ENCODE peak calls at places on chromosomes 2 and 18, in five cellular contexts. V is SK-N-SH, J is HepG2, T is K562, I is HCT116. O is an unnamed sample.

GRCh38 chr2:86025229-86025820 is 80.4 kb downstream of the POLR1A start:
- DNase-seq in V (no peak), I (no peak), J (no peak), T (no peak), O (peak; percentile 17)

GRCh38 chr2:181306785-181307184 is 150.4 kb upstream of the ITGA4 start:
- DNase-seq in J (no peak), I (no peak), V (no peak), T (no peak), O (no peak)

GRCh38 chr18:29313312-29313711 is 1136.4 kb upstream of the CDH2 start:
- DNase-seq in T (no peak), I (no peak), V (no peak), J (no peak), O (no peak)

GRCh38 chr2:165648826-165649225 is 145.2 kb downstream of the GALNT3 start:
- DNase-seq in I (no peak), V (no peak), J (no peak), T (no peak), O (no peak)

GRCh38 chr2:85248741-85249524 is 78.9 kb downstream of the TGOLN2 start:
- DNase-seq in J (no peak), I (peak; percentile 29), V (no peak), T (no peak), O (no peak)

GRCh38 chr2:188426121-188426520 is 134.4 kb downstream of the GULP1 start:
- DNase-seq in T (no peak), J (no peak), I (no peak), V (no peak), O (no peak)

GRCh38 chr2:85490861-85491763 is 47.9 kb upstream of the MAT2A start:
- DNase-seq in T (no peak), J (no peak), V (no peak), I (no peak), O (no peak)

GRCh38 chr2:241811209-241811951 is 2.4 kb downstream of the NEU4 start:
- DNase-seq in V (no peak), T (no peak), I (no peak), J (no peak), O (no peak)

GRCh38 chr2:158781562-158781961 is 13.6 kb upstream of the DAPL1 start:
- DNase-seq in J (no peak), V (no peak), T (no peak), I (no peak), O (no peak)

GRCh38 chr2:99960724-99961566 is 181.4 kb downstream of the AFF3 start:
- DNase-seq in I (no peak), J (no peak), T (no peak), V (no peak), O (no peak)

GRCh38 chr2:27737676-27738348 is 33.7 kb upstream of the MRPL33 start:
- DNase-seq in J (peak; percentile 85), V (peak; percentile 94), I (no peak), T (no peak), O (no peak)

GRCh38 chr2:181685150-181685688 is 4.9 kb upstream of the NEUROD1 start:
- DNase-seq in I (no peak), T (no peak), V (no peak), J (no peak), O (peak; percentile 92)

GRCh38 chr2:127087780-127088495 is 19.0 kb downstream of the BIN1 start:
- DNase-seq in V (peak; percentile 64), T (no peak), J (no peak), I (no peak), O (no peak)

GRCh38 chr2:10273215-10274175 is 29.2 kb upstream of the HPCAL1 start:
- DNase-seq in T (peak; percentile 37), V (no peak), I (no peak), J (no peak), O (no peak)
- TF ChIP-seq JUND in T (no peak), V (no peak), I (no peak), J (no peak), O (no peak)

GRCh38 chr2:64831134-64831976 is 157.8 kb upstream of the SLC1A4 start:
- DNase-seq in V (peak; percentile 70), I (peak; percentile 98), T (peak; percentile 90), J (peak; percentile 88), O (peak; percentile 54)
- TF ChIP-seq JUND in V (peak; percentile 94), I (no peak), T (peak; percentile 99), J (peak; percentile 97), O (no peak)

GRCh38 chr2:226703501-226703900 is 96.1 kb downstream of the IRS1 start:
- DNase-seq in T (no peak), V (no peak), I (no peak), J (no peak), O (no peak)

GRCh38 chr2:226694910-226695309 is 104.7 kb downstream of the IRS1 start:
- DNase-seq in V (no peak), T (no peak), I (no peak), J (no peak), O (no peak)

GRCh38 chr2:226701052-226701451 is 98.6 kb downstream of the IRS1 start:
- DNase-seq in J (no peak), V (no peak), I (no peak), T (no peak), O (no peak)

GRCh38 chr2:226698671-226699070 is 100.9 kb downstream of the IRS1 start:
- DNase-seq in I (no peak), J (no peak), T (no peak), V (no peak), O (no peak)

DNA sequence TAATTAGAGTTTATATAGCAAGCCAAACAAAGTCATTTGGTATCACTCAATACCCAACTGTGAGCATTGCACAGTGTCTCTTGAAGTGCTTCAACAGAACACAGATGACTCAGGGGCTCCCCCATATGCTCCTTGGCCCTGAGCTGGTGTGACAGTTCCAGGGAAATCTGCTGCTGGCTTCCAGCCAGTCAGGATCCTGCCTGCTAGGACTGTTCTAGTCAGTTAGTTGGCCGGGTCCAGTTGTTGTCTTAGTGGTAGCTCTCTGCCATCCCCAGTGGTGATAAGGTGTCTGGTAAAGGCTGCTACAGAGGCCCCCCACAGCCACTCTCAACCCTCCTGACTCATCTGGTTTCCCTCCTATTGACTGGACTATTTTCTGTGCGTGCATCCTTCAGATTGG is 100.3 kb downstream of the IRS1 start:
- DNase-seq in I (no peak), T (no peak), V (no peak), J (no peak), O (no peak)
- TF ChIP-seq JUND in I (no peak), T (no peak), V (no peak), J (no peak), O (no peak)

GRCh38 chr2:68765739-68766377 is 31.2 kb downstream of the ARHGAP25 start:
- DNase-seq in I (no peak), J (no peak), V (no peak), T (no peak), O (no peak)

GRCh38 chr2:68762665-68763064 is 28.1 kb downstream of the ARHGAP25 start:
- DNase-seq in I (no peak), T (no peak), J (no peak), V (no peak), O (no peak)

GRCh38 chr2:68766378-68766845 is 31.8 kb downstream of the ARHGAP25 start:
- DNase-seq in V (no peak), I (no peak), J (no peak), T (no peak), O (no peak)

GRCh38 chr2:68764041-68764780 is 29.6 kb downstream of the ARHGAP25 start:
- DNase-seq in I (no peak), V (no peak), T (no peak), J (no peak), O (no peak)

GRCh38 chr2:68764781-68765385 is 30.3 kb downstream of the ARHGAP25 start:
- DNase-seq in J (no peak), T (no peak), I (no peak), V (no peak), O (no peak)
- TF ChIP-seq JUND in J (no peak), T (no peak), I (no peak), V (no peak), O (no peak)

GRCh38 chr2:197191177-197191947 is 119.2 kb downstream of the ANKRD44 start:
- DNase-seq in T (peak; percentile 27), I (peak; percentile 31), V (peak; percentile 48), J (peak; percentile 40), O (peak; percentile 19)
- TF ChIP-seq JUND in T (no peak), I (no peak), V (no peak), J (no peak), O (no peak)

GRCh38 chr2:67752964-67753363 is 309.8 kb downstream of the C1D start:
- DNase-seq in V (no peak), I (no peak), T (no peak), J (no peak), O (peak; percentile 19)
- TF ChIP-seq JUND in V (peak; percentile 41), I (no peak), T (no peak), J (no peak), O (no peak)

DNA sequence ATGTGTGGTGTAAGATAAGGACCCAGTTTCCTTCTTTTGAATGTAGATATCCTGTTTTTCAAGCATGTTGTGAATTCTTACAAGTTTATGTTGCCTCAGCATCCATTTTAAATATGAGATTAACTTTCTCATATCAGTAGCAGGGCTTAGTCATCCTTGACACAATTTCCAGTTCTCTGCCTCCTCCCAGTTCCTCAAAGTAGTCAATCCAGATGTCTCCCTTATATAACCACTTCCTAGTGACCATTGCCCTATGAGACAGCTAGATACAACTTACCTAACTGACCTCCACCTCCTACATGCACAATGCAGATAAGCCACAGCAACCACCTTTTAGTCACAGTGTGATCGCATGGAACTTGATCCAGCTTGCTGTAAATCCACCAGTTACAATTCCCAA is 269.2 kb upstream of the ZNF521 start:
- DNase-seq in J (no peak), T (no peak), V (no peak), I (no peak), O (no peak)
- TF ChIP-seq JUND in J (no peak), T (no peak), V (no peak), I (no peak), O (no peak)

DNA sequence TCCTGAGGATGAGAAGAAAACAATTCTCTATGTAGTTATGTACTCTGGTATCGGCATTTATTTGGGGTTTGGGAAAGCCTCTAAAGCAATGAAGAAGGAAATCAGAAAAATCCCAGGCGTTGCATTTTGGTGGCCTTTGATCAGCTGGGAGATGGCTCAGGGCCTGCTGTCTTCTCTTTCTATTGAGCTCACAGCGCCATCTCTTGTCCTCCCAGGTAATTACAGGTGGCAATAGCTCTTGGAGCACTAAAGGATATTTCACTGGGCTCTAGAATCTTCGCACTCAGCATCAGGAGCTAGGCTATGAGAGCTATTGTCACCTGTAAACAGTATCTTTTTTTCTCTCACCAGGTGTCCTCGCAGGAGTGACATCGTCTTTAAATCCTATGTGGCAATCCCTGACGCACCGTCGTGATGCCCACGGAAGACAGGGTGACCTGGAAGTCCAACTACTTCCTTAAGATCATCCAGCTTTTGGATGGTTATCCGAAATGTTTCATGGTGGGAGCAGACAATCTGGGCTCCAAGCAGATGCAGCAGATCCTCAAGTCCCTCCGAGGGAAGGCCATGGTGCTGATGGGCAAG is 76.1 kb upstream of the PMAIP1 start:
- DNase-seq in T (peak; percentile 36), V (peak; percentile 64), I (peak; percentile 67), J (peak; percentile 60), O (peak; percentile 76)
- TF ChIP-seq JUND in T (no peak), V (no peak), I (no peak), J (no peak), O (no peak)

GRCh38 chr2:112166801-112167499 is 28.8 kb downstream of the FBLN7 start:
- DNase-seq in I (no peak), V (no peak), T (no peak), J (no peak), O (no peak)
- TF ChIP-seq JUND in I (no peak), V (no peak), T (no peak), J (no peak), O (no peak)

GRCh38 chr2:240399419-240400318 is 35.8 kb upstream of the GPC1 start:
- DNase-seq in J (no peak), T (no peak), I (no peak), V (no peak), O (no peak)
- TF ChIP-seq JUND in J (no peak), T (no peak), I (no peak), V (no peak), O (no peak)

O was measured in T47D.